ENCODE peak calls at places on chromosomes 5 and 9, in seven cellular contexts. One of them, this sample, is unnamed.

GRCh38 chr5:59840200-59840601 is 53.3 kb downstream of the PDE4D start:
- DNase-seq in SK-N-SH: peak; percentile 58
- DNase-seq in GM12878: no peak
- DNase-seq in H1: no peak
- DNase-seq in HCT116: no peak
- DNase-seq in K562: no peak
- DNase-seq in HepG2: peak; percentile 20
- DNase-seq in this sample: no peak

GRCh38 chr9:133780962-133781827 is 43.0 kb upstream of the SARDH start:
- DNase-seq in SK-N-SH: no peak
- DNase-seq in GM12878: no peak
- DNase-seq in H1: no peak
- DNase-seq in HCT116: no peak
- DNase-seq in K562: no peak
- DNase-seq in HepG2: no peak
- DNase-seq in this sample: no peak

GRCh38 chr9:133137451-133138231 is 16.6 kb upstream of the RALGDS start:
- DNase-seq in SK-N-SH: no peak
- DNase-seq in GM12878: no peak
- DNase-seq in H1: no peak
- DNase-seq in HCT116: no peak
- DNase-seq in K562: peak; percentile 52
- DNase-seq in HepG2: no peak
- DNase-seq in this sample: no peak

GRCh38 chr5:30390095-30390494 is 803.4 kb upstream of the CDH6 start:
- DNase-seq in SK-N-SH: no peak
- DNase-seq in GM12878: no peak
- DNase-seq in H1: no peak
- DNase-seq in HCT116: no peak
- DNase-seq in K562: no peak
- DNase-seq in HepG2: no peak
- DNase-seq in this sample: peak; percentile 19

GRCh38 chr9:4548796-4549725 is 58.8 kb downstream of the SLC1A1 start:
- DNase-seq in SK-N-SH: peak; percentile 16
- DNase-seq in GM12878: no peak
- DNase-seq in H1: peak; percentile 82
- DNase-seq in HCT116: no peak
- DNase-seq in K562: peak; percentile 5
- DNase-seq in HepG2: peak; percentile 10
- DNase-seq in this sample: peak; percentile 16

GRCh38 chr5:56759521-56759920 is 55.8 kb upstream of the MAP3K1 start:
- DNase-seq in SK-N-SH: no peak
- DNase-seq in GM12878: no peak
- DNase-seq in H1: no peak
- DNase-seq in HCT116: no peak
- DNase-seq in K562: no peak
- DNase-seq in HepG2: no peak
- DNase-seq in this sample: peak; percentile 31

GRCh38 chr9:133286523-133286922 is 11.5 kb upstream of the ABO start:
- DNase-seq in SK-N-SH: no peak
- DNase-seq in GM12878: no peak
- DNase-seq in H1: no peak
- DNase-seq in HCT116: no peak
- DNase-seq in K562: no peak
- DNase-seq in HepG2: no peak
- DNase-seq in this sample: no peak

GRCh38 chr5:95283022-95283615 is 1.8 kb downstream of the MCTP1 start:
- DNase-seq in SK-N-SH: no peak
- DNase-seq in GM12878: no peak
- DNase-seq in H1: no peak
- DNase-seq in HCT116: no peak
- DNase-seq in K562: no peak
- DNase-seq in HepG2: no peak
- DNase-seq in this sample: no peak

GRCh38 chr9:16540996-16541668 is 329.3 kb downstream of the BNC2 start:
- DNase-seq in SK-N-SH: no peak
- DNase-seq in GM12878: no peak
- DNase-seq in H1: no peak
- DNase-seq in HCT116: no peak
- DNase-seq in K562: no peak
- DNase-seq in HepG2: no peak
- DNase-seq in this sample: no peak

GRCh38 chr5:44329716-44330115 is 59.5 kb downstream of the FGF10 start:
- DNase-seq in SK-N-SH: no peak
- DNase-seq in GM12878: no peak
- DNase-seq in H1: no peak
- DNase-seq in HCT116: no peak
- DNase-seq in K562: no peak
- DNase-seq in HepG2: no peak
- DNase-seq in this sample: no peak

GRCh38 chr5:138953370-138954256 is 78.5 kb upstream of the LRRTM2 start:
- DNase-seq in SK-N-SH: peak; percentile 90
- DNase-seq in GM12878: no peak
- DNase-seq in H1: no peak
- DNase-seq in HCT116: no peak
- DNase-seq in K562: no peak
- DNase-seq in HepG2: no peak
- DNase-seq in this sample: no peak

GRCh38 chr5:136023935-136024645 is 4.7 kb upstream of the TGFBI start:
- DNase-seq in SK-N-SH: no peak
- DNase-seq in GM12878: no peak
- DNase-seq in H1: no peak
- DNase-seq in HCT116: no peak
- DNase-seq in K562: no peak
- DNase-seq in HepG2: no peak
- DNase-seq in this sample: no peak

GRCh38 chr5:97125125-97125683 is 17.2 kb downstream of the LIX1 start:
- DNase-seq in SK-N-SH: peak; percentile 41
- DNase-seq in GM12878: no peak
- DNase-seq in H1: no peak
- DNase-seq in HCT116: no peak
- DNase-seq in K562: no peak
- DNase-seq in HepG2: no peak
- DNase-seq in this sample: no peak

GRCh38 chr9:34374905-34375552 is 1.7 kb downstream of the MYORG start:
- DNase-seq in SK-N-SH: no peak
- DNase-seq in GM12878: no peak
- DNase-seq in H1: no peak
- DNase-seq in HCT116: no peak
- DNase-seq in K562: no peak
- DNase-seq in HepG2: peak; percentile 94
- DNase-seq in this sample: peak; percentile 61

GRCh38 chr9:69816775-69817174 is 3.8 kb upstream of the CFAP95 start:
- DNase-seq in SK-N-SH: no peak
- DNase-seq in GM12878: no peak
- DNase-seq in H1: no peak
- DNase-seq in HCT116: no peak
- DNase-seq in K562: no peak
- DNase-seq in HepG2: no peak
- DNase-seq in this sample: no peak

GRCh38 chr9:124776952-124777645 is at the start of gene OLFML2A:
- DNase-seq in SK-N-SH: peak; percentile 86
- DNase-seq in GM12878: no peak
- DNase-seq in H1: peak; percentile 83
- DNase-seq in HCT116: no peak
- DNase-seq in K562: peak; percentile 40
- DNase-seq in HepG2: no peak
- DNase-seq in this sample: peak; percentile 51

GRCh38 chr5:123350744-123351143 is 72.5 kb downstream of the CEP120 start:
- DNase-seq in SK-N-SH: no peak
- DNase-seq in GM12878: no peak
- DNase-seq in H1: no peak
- DNase-seq in HCT116: no peak
- DNase-seq in K562: no peak
- DNase-seq in HepG2: no peak
- DNase-seq in this sample: no peak

GRCh38 chr5:123340928-123341327 is 82.3 kb downstream of the CEP120 start:
- DNase-seq in SK-N-SH: peak; percentile 1
- DNase-seq in GM12878: no peak
- DNase-seq in H1: no peak
- DNase-seq in HCT116: no peak
- DNase-seq in K562: no peak
- DNase-seq in HepG2: no peak
- DNase-seq in this sample: no peak

GRCh38 chr5:123344819-123345426 is 78.3 kb downstream of the CEP120 start:
- DNase-seq in SK-N-SH: peak; percentile 12
- DNase-seq in GM12878: no peak
- DNase-seq in H1: no peak
- DNase-seq in HCT116: no peak
- DNase-seq in K562: no peak
- DNase-seq in HepG2: peak; percentile 15
- DNase-seq in this sample: peak; percentile 62
- TF ChIP-seq JUND in SK-N-SH: no peak
- TF ChIP-seq JUND in GM12878: no peak
- TF ChIP-seq JUND in H1: no peak
- TF ChIP-seq JUND in HCT116: no peak
- TF ChIP-seq JUND in K562: no peak
- TF ChIP-seq JUND in HepG2: no peak
- TF ChIP-seq JUND in this sample: no peak

GRCh38 chr9:107489144-107489673 is 360 bp downstream of the KLF4 start:
- DNase-seq in SK-N-SH: no peak
- DNase-seq in GM12878: no peak
- DNase-seq in H1: no peak
- DNase-seq in HCT116: no peak
- DNase-seq in K562: no peak
- DNase-seq in HepG2: no peak
- DNase-seq in this sample: peak; percentile 38
- TF ChIP-seq JUND in SK-N-SH: no peak
- TF ChIP-seq JUND in GM12878: no peak
- TF ChIP-seq JUND in H1: no peak
- TF ChIP-seq JUND in HCT116: no peak
- TF ChIP-seq JUND in K562: no peak
- TF ChIP-seq JUND in HepG2: no peak
- TF ChIP-seq JUND in this sample: no peak

GRCh38 chr9:20476912-20477311 is 145.4 kb downstream of the MLLT3 start:
- DNase-seq in SK-N-SH: no peak
- DNase-seq in GM12878: no peak
- DNase-seq in H1: no peak
- DNase-seq in HCT116: no peak
- DNase-seq in K562: no peak
- DNase-seq in HepG2: peak; percentile 84
- DNase-seq in this sample: no peak
- TF ChIP-seq JUND in SK-N-SH: no peak
- TF ChIP-seq JUND in GM12878: no peak
- TF ChIP-seq JUND in H1: no peak
- TF ChIP-seq JUND in HCT116: no peak
- TF ChIP-seq JUND in K562: no peak
- TF ChIP-seq JUND in HepG2: no peak
- TF ChIP-seq JUND in this sample: no peak

GRCh38 chr5:147140558-147140957 is 94.3 kb upstream of the STK32A start:
- DNase-seq in SK-N-SH: no peak
- DNase-seq in GM12878: no peak
- DNase-seq in H1: no peak
- DNase-seq in HCT116: no peak
- DNase-seq in K562: no peak
- DNase-seq in HepG2: peak; percentile 79
- DNase-seq in this sample: no peak
- TF ChIP-seq JUND in SK-N-SH: no peak
- TF ChIP-seq JUND in GM12878: no peak
- TF ChIP-seq JUND in H1: no peak
- TF ChIP-seq JUND in HCT116: no peak
- TF ChIP-seq JUND in K562: no peak
- TF ChIP-seq JUND in HepG2: no peak
- TF ChIP-seq JUND in this sample: no peak

GRCh38 chr5:148653840-148654781 is at the start of gene HTR4:
- DNase-seq in SK-N-SH: peak; percentile 77
- DNase-seq in GM12878: no peak
- DNase-seq in H1: peak; percentile 54
- DNase-seq in HCT116: no peak
- DNase-seq in K562: no peak
- DNase-seq in HepG2: no peak
- DNase-seq in this sample: no peak
- TF ChIP-seq JUND in SK-N-SH: no peak
- TF ChIP-seq JUND in GM12878: no peak
- TF ChIP-seq JUND in H1: no peak
- TF ChIP-seq JUND in HCT116: no peak
- TF ChIP-seq JUND in K562: no peak
- TF ChIP-seq JUND in HepG2: no peak
- TF ChIP-seq JUND in this sample: no peak